ENCODE peak calls at places on chromosomes 4 and X, in nine cellular contexts. M is NCI-H1930; W is anterior cingulate cortex; R is SHP77 treated with DMSO at 0.1 percent for 48 hours; H is occipital lobe; X is activated CD4-positive, CD25-positive, alpha-beta regulatory T cell; G is right lobe of liver; D is activated gamma-delta T cell; Z is lower lobe of right lung. C is an unnamed sample.
A peak's percentile ranks its signal among the peaks of the same experiment; 100 is the strongest.

GRCh38 chrX:115491766-115492165 is 69.2 kb upstream of the PLS3 start:
- DNase-seq in G (no peak), R (no peak), H (no peak), X (no peak), W (no peak), Z (no peak), M (no peak), D (no peak), C (no peak)

GRCh38 chr4:175051974-175052373 is 133.8 kb downstream of the ADAM29 start:
- DNase-seq in G (no peak), D (no peak), Z (no peak), W (no peak), H (no peak), M (no peak), R (no peak), X (no peak), C (no peak)

GRCh38 chrX:139204903-139205667 is 325.5 kb upstream of the F9 start:
- DNase-seq in X (no peak), W (no peak), D (peak; percentile 11), G (peak; percentile 41), R (no peak), M (peak; percentile 76), H (no peak), Z (peak; percentile 46), C (no peak)

GRCh38 chr4:108172780-108173598 is 4.3 kb upstream of the LEF1 start:
- DNase-seq in G (no peak), R (no peak), D (peak; percentile 37), H (no peak), W (no peak), M (peak; percentile 77), X (peak; percentile 42), Z (peak; percentile 53), C (peak; percentile 45)

GRCh38 chr4:76457885-76458284 is 22.9 kb downstream of the SHROOM3 start:
- DNase-seq in R (no peak), X (no peak), H (no peak), Z (no peak), D (no peak), M (no peak), W (no peak), G (no peak), C (no peak)

GRCh38 chrX:26789751-26790150 is 573.8 kb downstream of the MAGEB5 start:
- DNase-seq in R (no peak), D (no peak), G (no peak), X (no peak), M (no peak), W (no peak), H (no peak), Z (no peak), C (no peak)

GRCh38 chr4:11869471-11869870 is 440.8 kb upstream of the HS3ST1 start:
- DNase-seq in Z (no peak), W (no peak), R (no peak), D (no peak), M (no peak), G (no peak), X (no peak), H (no peak), C (no peak)

GRCh38 chr4:86108152-86108551 is 251.7 kb downstream of the MAPK10 start:
- DNase-seq in R (no peak), H (no peak), G (no peak), D (no peak), M (no peak), Z (no peak), W (no peak), X (no peak), C (no peak)